ENCODE peak calls at places on chromosomes 1 and 21, in eight cellular contexts. E, V, F, Q, W, K, G and S are unnamed samples.

GRCh38 chr1:113818585-113818984 is 6.3 kb upstream of the RSBN1 start:
- DNase-seq in E (no peak), V (no peak), F (no peak), Q (no peak), W (no peak), K (no peak), G (no peak), S (no peak)

GRCh38 chr1:182556279-182556678 is 32.8 kb downstream of the RNASEL start:
- DNase-seq in E (no peak), V (no peak), F (no peak), Q (no peak), W (no peak), K (no peak), G (no peak), S (no peak)

GRCh38 chr1:239260779-239261286 is 125.5 kb upstream of the CHRM3 start:
- DNase-seq in E (no peak), V (no peak), F (no peak), Q (no peak), W (no peak), K (no peak), G (no peak), S (no peak)

GRCh38 chr1:1426496-1426960 is 5.5 kb upstream of the ANKRD65 start:
- DNase-seq in E (no peak), V (no peak), F (no peak), Q (no peak), W (no peak), K (no peak), G (no peak), S (no peak)

GRCh38 chr21:44378646-44379581 is 25.5 kb downstream of the TRPM2 start:
- DNase-seq in E (no peak), V (no peak), F (no peak), Q (no peak), W (no peak), K (no peak), G (peak), S (no peak)

GRCh38 chr1:205248793-205249601 is 21.3 kb downstream of the TMCC2 start:
- DNase-seq in E (peak), V (no peak), F (peak), Q (no peak), W (peak), K (peak), G (peak), S (no peak)

GRCh38 chr1:18090636-18091035 is 17.0 kb upstream of the IGSF21 start:
- DNase-seq in E (no peak), V (no peak), F (no peak), Q (no peak), W (no peak), K (no peak), G (no peak), S (no peak)

GRCh38 chr1:198620198-198620597 is 18.6 kb upstream of the PTPRC start:
- DNase-seq in E (no peak), V (no peak), F (no peak), Q (no peak), W (no peak), K (no peak), G (no peak), S (no peak)

GRCh38 chr1:28983509-28984310 is 69.3 kb downstream of the EPB41 start:
- DNase-seq in E (no peak), V (no peak), F (no peak), Q (no peak), W (no peak), K (peak), G (no peak), S (no peak)

GRCh38 chr1:14997646-14998276 is 155.8 kb upstream of the TMEM51 start:
- DNase-seq in E (no peak), V (no peak), F (no peak), Q (no peak), W (no peak), K (no peak), G (no peak), S (no peak)

GRCh38 chr1:90386899-90387334 is 330.2 kb downstream of the BARHL2 start:
- DNase-seq in E (no peak), V (peak), F (no peak), Q (no peak), W (no peak), K (no peak), G (no peak), S (no peak)

GRCh38 chr1:168301664-168302320 is 21.1 kb downstream of the TBX19 start:
- DNase-seq in E (no peak), V (peak), F (no peak), Q (peak), W (no peak), K (peak), G (no peak), S (peak)

GRCh38 chr1:181141431-181141910 is 53.0 kb downstream of the IER5 start:
- DNase-seq in E (peak), V (no peak), F (no peak), Q (peak), W (no peak), K (no peak), G (no peak), S (peak)

GRCh38 chr1:40044065-40044575 is 3.6 kb downstream of the CAP1 start:
- DNase-seq in E (no peak), V (no peak), F (no peak), Q (no peak), W (no peak), K (no peak), G (no peak), S (no peak)

GRCh38 chr21:14985306-14985705 is 79.5 kb downstream of the NRIP1 start:
- DNase-seq in E (no peak), V (no peak), F (no peak), Q (no peak), W (no peak), K (no peak), G (no peak), S (no peak)

GRCh38 chr1:101112051-101112770 is 86.6 kb upstream of the DPH5 start:
- DNase-seq in E (no peak), V (no peak), F (peak), Q (no peak), W (peak), K (no peak), G (no peak), S (no peak)

GRCh38 chr1:245095903-245096302 is 58.9 kb upstream of the KIF26B start:
- DNase-seq in E (no peak), V (no peak), F (no peak), Q (no peak), W (no peak), K (no peak), G (no peak), S (no peak)

GRCh38 chr1:238898856-238899255 is 487.5 kb upstream of the CHRM3 start:
- DNase-seq in E (no peak), V (no peak), F (no peak), Q (no peak), W (no peak), K (no peak), G (no peak), S (no peak)

GRCh38 chr1:232218955-232219865 is 410.7 kb downstream of the SIPA1L2 start:
- DNase-seq in E (no peak), V (no peak), F (no peak), Q (no peak), W (no peak), K (no peak), G (no peak), S (no peak)

GRCh38 chr1:231931846-231932454 is 305.4 kb downstream of the DISC1 start:
- DNase-seq in E (no peak), V (no peak), F (no peak), Q (no peak), W (no peak), K (no peak), G (no peak), S (no peak)

GRCh38 chr1:26408604-26409003 is 2.0 kb upstream of the LIN28A start:
- DNase-seq in E (no peak), V (no peak), F (peak), Q (peak), W (peak), K (peak), G (no peak), S (peak)

GRCh38 chr21:27126140-27126539 is 159.3 kb upstream of the ADAMTS5 start:
- DNase-seq in E (no peak), V (no peak), F (no peak), Q (no peak), W (no peak), K (no peak), G (no peak), S (no peak)

GRCh38 chr1:156813298-156813697 is 3.4 kb downstream of the SH2D2A start:
- DNase-seq in E (no peak), V (no peak), F (no peak), Q (no peak), W (no peak), K (no peak), G (no peak), S (no peak)

GRCh38 chr1:178344513-178345077 is 152.2 kb downstream of the CLEC20A start:
- DNase-seq in E (no peak), V (peak), F (no peak), Q (peak), W (no peak), K (peak), G (no peak), S (peak)

GRCh38 chr1:107936498-107937481 is 28.2 kb downstream of the VAV3 start:
- DNase-seq in E (no peak), V (peak), F (no peak), Q (peak), W (peak), K (peak), G (no peak), S (peak)

GRCh38 chr1:62712625-62713243 is 24.5 kb upstream of the DOCK7 start:
- DNase-seq in E (no peak), V (no peak), F (no peak), Q (no peak), W (no peak), K (no peak), G (no peak), S (no peak)

GRCh38 chr1:156750932-156751723 is at the start of gene HDGF:
- DNase-seq in E (no peak), V (no peak), F (peak), Q (no peak), W (peak), K (peak), G (peak), S (no peak)

GRCh38 chr1:23485002-23485332 is 988 bp upstream of the ASAP3 start:
- DNase-seq in E (no peak), V (no peak), F (no peak), Q (no peak), W (no peak), K (no peak), G (no peak), S (no peak)

GRCh38 chr1:164588388-164589341 is 29.7 kb downstream of the PBX1 start:
- DNase-seq in E (no peak), V (no peak), F (peak), Q (peak), W (peak), K (peak), G (peak), S (peak)

GRCh38 chr1:2474933-2475371 is 1.1 kb upstream of the PLCH2 start:
- DNase-seq in E (no peak), V (no peak), F (no peak), Q (no peak), W (peak), K (no peak), G (no peak), S (no peak)

GRCh38 chr1:183956559-183957188 is 80.9 kb downstream of the COLGALT2 start:
- DNase-seq in E (no peak), V (peak), F (no peak), Q (peak), W (no peak), K (no peak), G (no peak), S (peak)

GRCh38 chr1:110067957-110068645 is 2.4 kb downstream of the ALX3 start:
- DNase-seq in E (no peak), V (no peak), F (no peak), Q (no peak), W (no peak), K (no peak), G (no peak), S (no peak)

GRCh38 chr1:20882837-20883236 is 95.7 kb upstream of the HP1BP3 start:
- DNase-seq in E (no peak), V (no peak), F (no peak), Q (no peak), W (no peak), K (no peak), G (no peak), S (no peak)

GRCh38 chr1:115098979-115099692 is 9.8 kb upstream of the TSPAN2 start:
- DNase-seq in E (no peak), V (peak), F (peak), Q (no peak), W (peak), K (peak), G (peak), S (peak)

GRCh38 chr1:115099693-115100050 is 10.4 kb upstream of the TSPAN2 start:
- DNase-seq in E (no peak), V (no peak), F (no peak), Q (no peak), W (peak), K (no peak), G (no peak), S (no peak)
- H3K4me3 ChIP-seq in E (peak), V (peak), F (peak), Q (no peak), W (peak), K (no peak), G (peak), S (no peak)

DNA sequence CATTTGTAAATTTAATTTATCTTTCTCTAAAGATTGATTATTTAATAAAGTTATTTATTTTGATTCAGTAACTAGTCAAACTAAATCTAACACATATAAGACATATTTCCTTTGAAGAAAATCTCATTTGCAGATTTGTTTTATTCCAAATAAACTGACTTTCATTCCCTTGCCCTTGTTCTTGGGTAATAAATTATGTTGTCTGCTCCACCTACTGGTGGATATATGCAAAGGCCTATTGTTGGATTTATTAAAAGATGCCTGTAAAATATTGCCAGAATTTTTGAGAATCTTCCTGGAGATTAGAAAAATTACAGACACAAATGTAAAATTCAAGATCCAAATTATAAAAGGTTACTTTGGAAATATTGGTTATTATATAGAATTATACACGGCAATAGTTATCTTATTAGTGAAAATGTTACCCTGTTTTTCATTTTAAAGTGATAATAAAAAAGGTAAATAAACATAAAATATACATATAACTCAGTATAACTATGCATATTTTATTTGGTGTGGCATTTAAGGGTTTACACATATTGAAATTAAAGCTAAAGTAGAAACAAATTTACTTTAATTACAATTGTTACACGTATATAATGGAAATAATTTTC is 116.1 kb downstream of the SPATA17 start:
- DNase-seq in E (no peak), V (peak), F (no peak), Q (peak), W (no peak), K (peak), G (no peak), S (peak)
- TF ChIP-seq CTCF in E (peak), V (peak), F (peak), Q (peak), W (peak), K (peak), G (peak), S (peak)

DNA sequence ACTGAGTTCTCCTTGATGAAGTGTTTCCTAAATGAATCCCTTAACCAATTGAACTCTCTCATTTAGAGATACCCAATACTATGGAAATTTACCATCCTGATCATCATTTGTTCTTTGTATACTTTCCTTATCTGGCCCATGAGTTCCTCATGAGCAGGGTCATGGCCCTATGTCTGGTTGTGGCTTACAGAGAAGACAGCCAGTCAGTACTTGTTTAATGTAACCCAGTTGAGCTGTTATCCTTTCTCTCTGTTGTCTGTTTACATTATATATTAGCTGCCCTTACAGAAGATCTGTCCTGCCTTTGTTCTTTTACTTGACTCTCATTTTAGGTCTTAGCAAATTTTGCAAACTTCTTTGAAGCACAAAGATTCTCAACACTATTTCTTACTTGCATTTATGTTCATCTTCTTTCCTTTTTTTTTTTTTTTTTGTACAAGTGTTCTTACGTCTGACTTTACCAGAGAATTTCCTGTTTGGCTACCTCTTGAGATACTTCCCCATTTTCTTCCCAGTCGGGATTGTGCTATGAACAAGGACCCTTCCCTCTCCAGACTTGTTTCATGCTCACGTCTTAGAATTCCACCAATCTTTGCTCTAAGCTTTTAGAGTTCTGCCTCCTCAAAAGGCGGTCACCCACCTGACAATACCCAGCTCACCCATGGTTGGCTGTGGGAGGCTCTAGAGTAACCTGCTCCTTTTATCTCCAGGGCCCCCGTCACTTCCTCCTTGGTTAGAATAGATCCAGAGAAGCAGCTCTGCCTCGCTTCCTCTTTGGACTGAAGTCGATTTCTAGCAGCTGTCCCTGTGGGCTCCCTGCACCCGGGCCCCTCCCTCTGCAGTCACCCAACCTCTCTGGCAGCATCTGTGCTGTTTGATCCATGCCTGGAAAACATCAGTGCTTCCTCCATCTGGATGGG is 53.6 kb upstream of the RUNX1 start:
- DNase-seq in E (peak), V (no peak), F (peak), Q (no peak), W (no peak), K (no peak), G (no peak), S (peak)
- H3K4me3 ChIP-seq in E (no peak), V (no peak), F (no peak), Q (no peak), W (no peak), K (no peak), G (no peak), S (no peak)

GRCh38 chr1:162548170-162548569 is 13.4 kb upstream of the UAP1 start:
- DNase-seq in E (no peak), V (peak), F (peak), Q (peak), W (peak), K (peak), G (no peak), S (no peak)
- TF ChIP-seq CTCF in E (no peak), V (no peak), F (no peak), Q (no peak), W (no peak), K (no peak), G (no peak), S (no peak)

GRCh38 chr1:155253208-155253607 is 2.1 kb downstream of the ENTREP3 start:
- DNase-seq in E (no peak), V (no peak), F (no peak), Q (no peak), W (no peak), K (no peak), G (no peak), S (no peak)
- H3K4me3 ChIP-seq in E (peak), V (peak), F (no peak), Q (peak), W (no peak), K (no peak), G (peak), S (peak)

GRCh38 chr1:116416854-116417513 is 43.9 kb downstream of the ATP1A1 start:
- DNase-seq in E (no peak), V (no peak), F (no peak), Q (no peak), W (no peak), K (no peak), G (no peak), S (no peak)

GRCh38 chr1:116415699-116416533 is 42.9 kb downstream of the ATP1A1 start:
- DNase-seq in E (no peak), V (no peak), F (no peak), Q (no peak), W (no peak), K (no peak), G (peak), S (no peak)

GRCh38 chr1:116418091-116418830 is 45.2 kb downstream of the ATP1A1 start:
- DNase-seq in E (peak), V (peak), F (peak), Q (peak), W (peak), K (peak), G (peak), S (peak)

GRCh38 chr1:116415200-116415698 is 42.2 kb downstream of the ATP1A1 start:
- DNase-seq in E (no peak), V (no peak), F (no peak), Q (no peak), W (no peak), K (no peak), G (no peak), S (no peak)

GRCh38 chr1:116417678-116418077 is 44.6 kb downstream of the ATP1A1 start:
- DNase-seq in E (no peak), V (no peak), F (no peak), Q (no peak), W (no peak), K (no peak), G (no peak), S (no peak)
- TF ChIP-seq CTCF in E (no peak), V (no peak), F (no peak), Q (no peak), W (no peak), K (no peak), G (no peak), S (no peak)

GRCh38 chr1:207085887-207086286 is 2.8 kb upstream of the C4BPB start:
- DNase-seq in E (no peak), V (no peak), F (no peak), Q (no peak), W (no peak), K (no peak), G (no peak), S (no peak)

GRCh38 chr1:207088161-207088560 is 499 bp upstream of the C4BPB start:
- DNase-seq in E (no peak), V (no peak), F (no peak), Q (no peak), W (no peak), K (no peak), G (no peak), S (no peak)

GRCh38 chr1:207089627-207090265 is 1.1 kb downstream of the C4BPB start:
- DNase-seq in E (no peak), V (no peak), F (no peak), Q (no peak), W (no peak), K (no peak), G (no peak), S (no peak)

GRCh38 chr1:207091185-207091906 is 2.7 kb downstream of the C4BPB start:
- DNase-seq in E (no peak), V (no peak), F (no peak), Q (no peak), W (no peak), K (no peak), G (no peak), S (no peak)

GRCh38 chr1:207088731-207089626 is at the start of gene C4BPB:
- DNase-seq in E (no peak), V (no peak), F (no peak), Q (no peak), W (no peak), K (peak), G (no peak), S (no peak)
- H3K4me3 ChIP-seq in E (no peak), V (no peak), F (no peak), Q (no peak), W (no peak), K (peak), G (no peak), S (no peak)